ENCODE peak calls at places on chromosomes 16 and 17, in ten cellular contexts. One of them, this sample, is unnamed. For H3K4me1, the result is how much of the 10 kb centered on the place peaks cover.

GRCh38 chr16:80583466-80583865 is 42.7 kb downstream of the DYNLRB2 start:
- DNase-seq in heart left ventricle: peak
- DNase-seq in fibroblast of lung: peak
- DNase-seq in stomach: no peak
- DNase-seq in heart right ventricle: no peak
- DNase-seq in adrenal gland: peak
- DNase-seq in MM.1S: peak
- DNase-seq in mesenchymal stem cell: no peak
- DNase-seq in body of pancreas: no peak
- DNase-seq in cardiac muscle cell: no peak
- DNase-seq in this sample: no peak

GRCh38 chr17:2024572-2025219 is 438 bp downstream of the RTN4RL1 start:
- DNase-seq in heart left ventricle: no peak
- DNase-seq in fibroblast of lung: no peak
- DNase-seq in stomach: no peak
- DNase-seq in heart right ventricle: no peak
- DNase-seq in adrenal gland: no peak
- DNase-seq in MM.1S: no peak
- DNase-seq in mesenchymal stem cell: no peak
- DNase-seq in body of pancreas: no peak
- DNase-seq in cardiac muscle cell: no peak
- DNase-seq in this sample: no peak

GRCh38 chr17:28717578-28718316 is at the start of gene RAB34:
- DNase-seq in heart left ventricle: peak
- DNase-seq in fibroblast of lung: peak
- DNase-seq in stomach: peak
- DNase-seq in heart right ventricle: peak
- DNase-seq in adrenal gland: peak
- DNase-seq in MM.1S: no peak
- DNase-seq in mesenchymal stem cell: peak
- DNase-seq in body of pancreas: no peak
- DNase-seq in cardiac muscle cell: peak
- DNase-seq in this sample: peak

GRCh38 chr17:16081507-16082087 is 82.0 kb downstream of the TTC19 start:
- DNase-seq in heart left ventricle: no peak
- DNase-seq in fibroblast of lung: no peak
- DNase-seq in stomach: no peak
- DNase-seq in heart right ventricle: no peak
- DNase-seq in adrenal gland: no peak
- DNase-seq in MM.1S: no peak
- DNase-seq in mesenchymal stem cell: no peak
- DNase-seq in body of pancreas: no peak
- DNase-seq in cardiac muscle cell: no peak
- DNase-seq in this sample: no peak

GRCh38 chr17:64420143-64420670 is 28.7 kb upstream of the MILR1 start:
- DNase-seq in heart left ventricle: no peak
- DNase-seq in fibroblast of lung: peak
- DNase-seq in stomach: no peak
- DNase-seq in heart right ventricle: no peak
- DNase-seq in adrenal gland: no peak
- DNase-seq in MM.1S: peak
- DNase-seq in mesenchymal stem cell: peak
- DNase-seq in body of pancreas: no peak
- DNase-seq in cardiac muscle cell: peak
- DNase-seq in this sample: no peak

GRCh38 chr16:47774661-47775060 is 313.5 kb downstream of the PHKB start:
- DNase-seq in heart left ventricle: no peak
- DNase-seq in fibroblast of lung: peak
- DNase-seq in stomach: peak
- DNase-seq in heart right ventricle: no peak
- DNase-seq in adrenal gland: no peak
- DNase-seq in MM.1S: no peak
- DNase-seq in mesenchymal stem cell: peak
- DNase-seq in body of pancreas: no peak
- DNase-seq in cardiac muscle cell: no peak
- DNase-seq in this sample: no peak

GRCh38 chr17:27602721-27603445 is 28.1 kb upstream of the LGALS9 start:
- DNase-seq in heart left ventricle: peak
- DNase-seq in fibroblast of lung: peak
- DNase-seq in stomach: peak
- DNase-seq in heart right ventricle: peak
- DNase-seq in adrenal gland: peak
- DNase-seq in MM.1S: peak
- DNase-seq in mesenchymal stem cell: peak
- DNase-seq in body of pancreas: peak
- DNase-seq in cardiac muscle cell: peak
- DNase-seq in this sample: peak

GRCh38 chr16:50836121-50836541 is 94.2 kb downstream of the CYLD start:
- DNase-seq in heart left ventricle: no peak
- DNase-seq in fibroblast of lung: no peak
- DNase-seq in stomach: no peak
- DNase-seq in heart right ventricle: no peak
- DNase-seq in adrenal gland: no peak
- DNase-seq in MM.1S: no peak
- DNase-seq in mesenchymal stem cell: no peak
- DNase-seq in body of pancreas: no peak
- DNase-seq in cardiac muscle cell: no peak
- DNase-seq in this sample: no peak

GRCh38 chr17:80794281-80795089 is 197.2 kb upstream of the CHMP6 start:
- DNase-seq in heart left ventricle: no peak
- DNase-seq in fibroblast of lung: no peak
- DNase-seq in stomach: no peak
- DNase-seq in heart right ventricle: no peak
- DNase-seq in adrenal gland: no peak
- DNase-seq in MM.1S: no peak
- DNase-seq in mesenchymal stem cell: peak
- DNase-seq in body of pancreas: no peak
- DNase-seq in cardiac muscle cell: no peak
- DNase-seq in this sample: no peak

GRCh38 chr17:80795090-80795609 is 196.5 kb upstream of the CHMP6 start:
- DNase-seq in heart left ventricle: no peak
- DNase-seq in fibroblast of lung: no peak
- DNase-seq in stomach: no peak
- DNase-seq in heart right ventricle: no peak
- DNase-seq in adrenal gland: no peak
- DNase-seq in MM.1S: no peak
- DNase-seq in mesenchymal stem cell: no peak
- DNase-seq in body of pancreas: no peak
- DNase-seq in cardiac muscle cell: no peak
- DNase-seq in this sample: no peak

GRCh38 chr17:80792373-80792781 is 199.3 kb upstream of the CHMP6 start:
- DNase-seq in heart left ventricle: no peak
- DNase-seq in fibroblast of lung: peak
- DNase-seq in stomach: no peak
- DNase-seq in heart right ventricle: no peak
- DNase-seq in adrenal gland: no peak
- DNase-seq in MM.1S: no peak
- DNase-seq in mesenchymal stem cell: peak
- DNase-seq in body of pancreas: no peak
- DNase-seq in cardiac muscle cell: no peak
- DNase-seq in this sample: peak

GRCh38 chr17:80793421-80793820 is 198.2 kb upstream of the CHMP6 start:
- DNase-seq in heart left ventricle: no peak
- DNase-seq in fibroblast of lung: no peak
- DNase-seq in stomach: no peak
- DNase-seq in heart right ventricle: no peak
- DNase-seq in adrenal gland: no peak
- DNase-seq in MM.1S: no peak
- DNase-seq in mesenchymal stem cell: no peak
- DNase-seq in body of pancreas: no peak
- DNase-seq in cardiac muscle cell: no peak
- DNase-seq in this sample: peak

GRCh38 chr17:80793851-80794267 is 197.8 kb upstream of the CHMP6 start:
- DNase-seq in heart left ventricle: no peak
- DNase-seq in fibroblast of lung: peak
- DNase-seq in stomach: no peak
- DNase-seq in heart right ventricle: no peak
- DNase-seq in adrenal gland: no peak
- DNase-seq in MM.1S: no peak
- DNase-seq in mesenchymal stem cell: peak
- DNase-seq in body of pancreas: no peak
- DNase-seq in cardiac muscle cell: no peak
- DNase-seq in this sample: no peak
- H3K27ac ChIP-seq in heart left ventricle: no peak
- H3K27ac ChIP-seq in fibroblast of lung: peak
- H3K27ac ChIP-seq in stomach: peak
- H3K27ac ChIP-seq in heart right ventricle: no peak
- H3K27ac ChIP-seq in adrenal gland: peak
- H3K27ac ChIP-seq in MM.1S: no peak
- H3K27ac ChIP-seq in mesenchymal stem cell: no peak
- H3K27ac ChIP-seq in body of pancreas: no peak
- H3K27ac ChIP-seq in cardiac muscle cell: no peak
- H3K27ac ChIP-seq in this sample: no peak

GRCh38 chr16:1134776-1135458 is 18.0 kb upstream of the CACNA1H start:
- DNase-seq in heart left ventricle: no peak
- DNase-seq in fibroblast of lung: no peak
- DNase-seq in stomach: peak
- DNase-seq in heart right ventricle: no peak
- DNase-seq in adrenal gland: peak
- DNase-seq in MM.1S: no peak
- DNase-seq in mesenchymal stem cell: no peak
- DNase-seq in body of pancreas: peak
- DNase-seq in cardiac muscle cell: no peak
- DNase-seq in this sample: no peak
- H3K4me3 ChIP-seq in heart left ventricle: no peak
- H3K4me3 ChIP-seq in fibroblast of lung: no peak
- H3K4me3 ChIP-seq in stomach: no peak
- H3K4me3 ChIP-seq in heart right ventricle: no peak
- H3K4me3 ChIP-seq in adrenal gland: no peak
- H3K4me3 ChIP-seq in MM.1S: no peak
- H3K4me3 ChIP-seq in mesenchymal stem cell: no peak
- H3K4me3 ChIP-seq in body of pancreas: no peak
- H3K4me3 ChIP-seq in cardiac muscle cell: no peak
- H3K4me3 ChIP-seq in this sample: no peak

GRCh38 chr16:73071131-73071940 is 23.4 kb upstream of the ZFHX3 start:
- DNase-seq in heart left ventricle: peak
- DNase-seq in fibroblast of lung: peak
- DNase-seq in stomach: peak
- DNase-seq in heart right ventricle: peak
- DNase-seq in adrenal gland: peak
- DNase-seq in MM.1S: no peak
- DNase-seq in mesenchymal stem cell: peak
- DNase-seq in body of pancreas: peak
- DNase-seq in cardiac muscle cell: peak
- DNase-seq in this sample: peak

GRCh38 chr16:73067671-73068545 is 20.0 kb upstream of the ZFHX3 start:
- DNase-seq in heart left ventricle: no peak
- DNase-seq in fibroblast of lung: no peak
- DNase-seq in stomach: no peak
- DNase-seq in heart right ventricle: no peak
- DNase-seq in adrenal gland: no peak
- DNase-seq in MM.1S: no peak
- DNase-seq in mesenchymal stem cell: no peak
- DNase-seq in body of pancreas: no peak
- DNase-seq in cardiac muscle cell: no peak
- DNase-seq in this sample: no peak

GRCh38 chr16:73066927-73067670 is 19.2 kb upstream of the ZFHX3 start:
- DNase-seq in heart left ventricle: peak
- DNase-seq in fibroblast of lung: peak
- DNase-seq in stomach: no peak
- DNase-seq in heart right ventricle: no peak
- DNase-seq in adrenal gland: no peak
- DNase-seq in MM.1S: no peak
- DNase-seq in mesenchymal stem cell: peak
- DNase-seq in body of pancreas: no peak
- DNase-seq in cardiac muscle cell: no peak
- DNase-seq in this sample: no peak

GRCh38 chr16:73068546-73069401 is 20.8 kb upstream of the ZFHX3 start:
- DNase-seq in heart left ventricle: peak
- DNase-seq in fibroblast of lung: peak
- DNase-seq in stomach: no peak
- DNase-seq in heart right ventricle: peak
- DNase-seq in adrenal gland: peak
- DNase-seq in MM.1S: no peak
- DNase-seq in mesenchymal stem cell: peak
- DNase-seq in body of pancreas: peak
- DNase-seq in cardiac muscle cell: peak
- DNase-seq in this sample: peak

DNA sequence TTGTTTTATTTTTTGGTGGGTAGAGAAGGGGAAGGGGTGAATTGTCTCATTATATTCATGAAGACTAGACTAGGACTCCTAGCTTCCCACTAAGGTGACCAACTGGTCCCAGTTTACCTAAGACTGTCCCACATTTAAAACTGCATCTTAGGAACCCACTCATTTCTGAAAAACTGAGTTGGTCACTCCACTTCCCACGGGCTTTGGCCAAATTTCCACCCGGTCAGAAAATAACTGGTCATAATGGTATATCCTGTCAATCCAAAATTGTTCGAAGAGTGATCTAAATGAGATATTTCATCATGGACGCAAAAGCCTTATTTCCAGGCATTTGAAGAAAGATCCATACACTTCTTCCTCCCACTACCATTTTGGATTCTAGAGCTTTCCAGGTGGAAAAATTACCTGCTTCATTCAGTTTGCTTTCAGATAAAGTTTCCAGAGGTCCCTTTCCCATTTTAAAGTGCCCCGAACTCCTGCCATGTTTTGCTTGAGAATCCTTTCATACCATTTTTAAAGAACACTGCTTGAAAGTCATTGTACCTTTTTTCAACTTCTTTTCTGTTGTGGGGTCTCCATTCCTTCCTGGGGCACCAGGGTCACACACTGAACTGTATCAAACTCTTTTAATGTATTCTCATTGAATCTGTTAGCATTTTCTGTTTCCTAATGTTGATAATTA is 21.8 kb upstream of the ZFHX3 start:
- DNase-seq in heart left ventricle: no peak
- DNase-seq in fibroblast of lung: no peak
- DNase-seq in stomach: no peak
- DNase-seq in heart right ventricle: no peak
- DNase-seq in adrenal gland: no peak
- DNase-seq in MM.1S: no peak
- DNase-seq in mesenchymal stem cell: no peak
- DNase-seq in body of pancreas: no peak
- DNase-seq in cardiac muscle cell: no peak
- DNase-seq in this sample: no peak
- H3K4me1 ChIP-seq in heart left ventricle: under half
- H3K4me1 ChIP-seq in fibroblast of lung: under half
- H3K4me1 ChIP-seq in stomach: half or more
- H3K4me1 ChIP-seq in heart right ventricle: half or more
- H3K4me1 ChIP-seq in adrenal gland: half or more
- H3K4me1 ChIP-seq in MM.1S: under half
- H3K4me1 ChIP-seq in mesenchymal stem cell: under half
- H3K4me1 ChIP-seq in body of pancreas: under half
- H3K4me1 ChIP-seq in cardiac muscle cell: under half
- H3K4me1 ChIP-seq in this sample: under half

GRCh38 chr17:19943599-19943998 is 34.0 kb downstream of the AKAP10 start:
- DNase-seq in heart left ventricle: no peak
- DNase-seq in fibroblast of lung: no peak
- DNase-seq in stomach: no peak
- DNase-seq in heart right ventricle: no peak
- DNase-seq in adrenal gland: no peak
- DNase-seq in MM.1S: no peak
- DNase-seq in mesenchymal stem cell: no peak
- DNase-seq in body of pancreas: no peak
- DNase-seq in cardiac muscle cell: no peak
- DNase-seq in this sample: no peak

GRCh38 chr17:19945009-19945650 is 32.5 kb downstream of the AKAP10 start:
- DNase-seq in heart left ventricle: no peak
- DNase-seq in fibroblast of lung: no peak
- DNase-seq in stomach: no peak
- DNase-seq in heart right ventricle: no peak
- DNase-seq in adrenal gland: no peak
- DNase-seq in MM.1S: no peak
- DNase-seq in mesenchymal stem cell: no peak
- DNase-seq in body of pancreas: no peak
- DNase-seq in cardiac muscle cell: no peak
- DNase-seq in this sample: no peak

GRCh38 chr17:19939993-19940721 is 37.5 kb downstream of the AKAP10 start:
- DNase-seq in heart left ventricle: no peak
- DNase-seq in fibroblast of lung: peak
- DNase-seq in stomach: no peak
- DNase-seq in heart right ventricle: no peak
- DNase-seq in adrenal gland: no peak
- DNase-seq in MM.1S: no peak
- DNase-seq in mesenchymal stem cell: no peak
- DNase-seq in body of pancreas: no peak
- DNase-seq in cardiac muscle cell: no peak
- DNase-seq in this sample: no peak

GRCh38 chr17:19940722-19941464 is 36.7 kb downstream of the AKAP10 start:
- DNase-seq in heart left ventricle: no peak
- DNase-seq in fibroblast of lung: peak
- DNase-seq in stomach: no peak
- DNase-seq in heart right ventricle: no peak
- DNase-seq in adrenal gland: no peak
- DNase-seq in MM.1S: no peak
- DNase-seq in mesenchymal stem cell: peak
- DNase-seq in body of pancreas: no peak
- DNase-seq in cardiac muscle cell: no peak
- DNase-seq in this sample: no peak

DNA sequence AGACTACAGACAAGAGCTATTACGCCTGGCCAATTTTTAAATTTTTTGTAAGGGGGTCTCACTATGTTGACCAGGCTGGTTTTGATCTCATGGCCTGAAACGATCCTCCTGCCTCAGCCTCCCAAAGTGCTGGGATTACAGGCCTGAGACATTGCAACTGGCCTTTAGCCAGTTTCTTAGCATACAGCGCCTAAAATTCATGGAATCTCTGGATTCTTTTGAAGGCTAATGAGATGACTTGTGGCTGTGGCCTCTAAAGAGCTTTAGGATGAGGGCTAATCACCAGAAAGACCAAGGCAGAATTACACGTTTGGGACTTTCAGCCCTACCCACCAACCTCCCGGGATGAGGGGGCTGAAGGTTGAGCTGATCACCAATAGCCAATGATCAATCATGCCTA is 34.6 kb downstream of the AKAP10 start:
- DNase-seq in heart left ventricle: no peak
- DNase-seq in fibroblast of lung: peak
- DNase-seq in stomach: no peak
- DNase-seq in heart right ventricle: no peak
- DNase-seq in adrenal gland: no peak
- DNase-seq in MM.1S: no peak
- DNase-seq in mesenchymal stem cell: no peak
- DNase-seq in body of pancreas: no peak
- DNase-seq in cardiac muscle cell: no peak
- DNase-seq in this sample: no peak
- H3K27ac ChIP-seq in heart left ventricle: no peak
- H3K27ac ChIP-seq in fibroblast of lung: no peak
- H3K27ac ChIP-seq in stomach: no peak
- H3K27ac ChIP-seq in heart right ventricle: no peak
- H3K27ac ChIP-seq in adrenal gland: no peak
- H3K27ac ChIP-seq in MM.1S: no peak
- H3K27ac ChIP-seq in mesenchymal stem cell: no peak
- H3K27ac ChIP-seq in body of pancreas: no peak
- H3K27ac ChIP-seq in cardiac muscle cell: no peak
- H3K27ac ChIP-seq in this sample: no peak